ENCODE peak calls at places on chromosomes 3 and 15, in eight cellular contexts. J is activated B cell treated with CpG ODN at 0.5 μM for 24 hours, T is Calu3, I is left ventricle myocardium inferior, S is heart left ventricle, G is fibroblast of the aortic adventitia, A is mesothelial cell of epicardium, L is ovary. V is an unnamed sample.

GRCh38 chr3:76203578-76203977 is 418.2 kb upstream of the ZNF717 start:
- DNase-seq in T (no peak), S (no peak), I (no peak), L (no peak), G (no peak), J (no peak), A (no peak), V (peak; percentile 36)

GRCh38 chr3:181609156-181609767 is 102.5 kb upstream of the SOX2 start:
- DNase-seq in G (no peak), L (no peak), T (no peak), I (no peak), A (no peak), J (no peak), S (no peak), V (no peak)

GRCh38 chr3:141979050-141979671 is 102.7 kb downstream of the ATP1B3 start:
- DNase-seq in L (no peak), I (no peak), J (no peak), T (no peak), G (peak; percentile 74), S (no peak), A (no peak), V (peak; percentile 67)

GRCh38 chr3:114502204-114502603 is 208.4 kb downstream of the TIGIT start:
- DNase-seq in L (no peak), S (no peak), I (no peak), A (no peak), J (no peak), G (no peak), T (no peak), V (no peak)

GRCh38 chr3:41338276-41338675 is 139.0 kb downstream of the CTNNB1 start:
- DNase-seq in J (no peak), L (no peak), T (no peak), I (no peak), S (no peak), G (peak; percentile 29), A (no peak), V (no peak)

GRCh38 chr3:52128118-52128683 is 26.0 kb downstream of the POC1A start:
- DNase-seq in I (no peak), A (no peak), G (peak; percentile 63), L (no peak), S (no peak), J (no peak), T (peak; percentile 28), V (peak; percentile 92)

GRCh38 chr3:12588674-12589054 is 31.8 kb downstream of the MKRN2 start:
- DNase-seq in T (no peak), J (no peak), I (no peak), A (no peak), G (no peak), S (no peak), L (no peak), V (no peak)

GRCh38 chr15:60667925-60668324 is 189.0 kb upstream of the ICE2 start:
- DNase-seq in J (no peak), S (no peak), A (no peak), G (no peak), T (no peak), L (no peak), I (no peak), V (no peak)

GRCh38 chr15:70605606-70606410 is 157.6 kb downstream of the UACA start:
- DNase-seq in S (peak; percentile 87), I (peak; percentile 80), J (no peak), G (peak; percentile 95), T (no peak), A (peak; percentile 65), L (peak; percentile 88), V (peak; percentile 92)

GRCh38 chr3:114706591-114707224 is 412.9 kb downstream of the TIGIT start:
- DNase-seq in S (no peak), A (no peak), I (no peak), J (no peak), T (peak; percentile 37), G (peak; percentile 58), L (no peak), V (peak; percentile 88)

GRCh38 chr3:195183071-195183776 is 87.7 kb downstream of the XXYLT1 start:
- DNase-seq in S (no peak), L (no peak), I (no peak), J (no peak), A (no peak), G (no peak), T (no peak), V (no peak)

GRCh38 chr3:124217542-124217941 is 225.6 kb upstream of the ROPN1 start:
- DNase-seq in I (peak; percentile 28), A (peak; percentile 80), S (peak; percentile 33), J (no peak), G (peak; percentile 67), L (peak; percentile 33), T (peak; percentile 63), V (peak; percentile 85)

GRCh38 chr3:110272525-110272924 is 799.1 kb upstream of the NECTIN3 start:
- DNase-seq in J (no peak), T (no peak), L (no peak), I (no peak), A (no peak), G (no peak), S (no peak), V (no peak)

GRCh38 chr3:42115223-42115622 is 24.1 kb downstream of the TRAK1 start:
- DNase-seq in J (no peak), I (no peak), L (no peak), T (no peak), G (no peak), A (no peak), S (peak; percentile 72), V (peak; percentile 65)

GRCh38 chr3:69410301-69410700 is 24.4 kb upstream of the FRMD4B start:
- DNase-seq in L (peak; percentile 51), G (peak; percentile 67), A (peak; percentile 67), I (peak; percentile 67), J (no peak), S (peak; percentile 71), T (peak; percentile 78), V (peak; percentile 81)

GRCh38 chr3:63951901-63952594 is 39.9 kb upstream of the SCAANT1 start:
- DNase-seq in G (no peak), A (no peak), J (no peak), I (no peak), T (no peak), L (no peak), S (no peak), V (no peak)

GRCh38 chr3:63947594-63947993 is 35.4 kb upstream of the SCAANT1 start:
- DNase-seq in L (no peak), T (no peak), J (no peak), I (no peak), S (no peak), A (no peak), G (no peak), V (no peak)

GRCh38 chr3:63948995-63949394 is 36.8 kb upstream of the SCAANT1 start:
- DNase-seq in I (no peak), A (no peak), J (no peak), L (no peak), G (peak; percentile 54), S (no peak), T (no peak), V (no peak)

GRCh38 chr3:63951492-63951891 is 39.3 kb upstream of the SCAANT1 start:
- DNase-seq in I (no peak), L (no peak), G (no peak), T (no peak), A (no peak), J (no peak), S (no peak), V (no peak)

DNA sequence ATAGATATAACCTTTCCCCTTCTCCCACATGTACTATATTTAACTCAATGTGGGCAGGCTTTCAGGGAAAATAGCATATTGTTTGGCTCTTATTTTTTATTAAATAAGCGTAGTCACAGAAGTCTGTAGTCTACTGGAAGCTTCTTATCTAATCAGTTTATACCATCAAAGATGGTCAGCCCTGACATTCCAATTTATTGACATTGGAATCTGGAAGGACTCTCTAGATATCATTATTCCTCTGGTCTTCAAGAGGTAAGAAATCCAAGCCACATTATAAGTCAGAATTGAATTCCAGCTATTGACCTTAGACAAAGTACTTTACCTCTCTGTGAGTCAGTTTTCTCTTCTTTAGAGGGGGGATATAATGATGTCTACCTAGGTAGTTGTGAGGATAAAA is 38.5 kb upstream of the SCAANT1 start:
- DNase-seq in S (no peak), I (no peak), G (no peak), J (no peak), T (no peak), L (no peak), A (no peak), V (no peak)
- TF ChIP-seq CTCF in S (no peak), I (no peak), G (no peak), J (no peak), T (no peak), L (no peak), A (no peak), V (no peak)

DNA sequence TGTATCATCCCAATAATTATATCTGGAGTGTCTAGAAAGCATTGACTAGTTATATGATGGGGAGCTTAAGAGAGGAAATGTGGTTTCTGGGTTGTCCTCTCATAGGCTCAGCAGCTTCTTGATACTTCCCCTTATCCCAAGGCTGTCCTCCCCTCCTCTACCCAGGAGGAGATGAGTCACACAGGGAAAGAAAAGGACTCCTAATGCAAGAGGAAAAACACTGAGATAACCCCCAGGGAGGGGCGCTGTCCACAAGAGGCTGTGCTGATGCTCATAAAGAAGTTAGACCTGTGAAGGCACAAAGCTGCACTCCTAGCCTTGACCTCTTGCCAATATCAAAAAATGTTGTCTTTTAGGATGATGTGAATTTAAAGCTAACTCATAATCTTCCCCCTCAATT is 28.8 kb upstream of the GYG1 start:
- DNase-seq in L (no peak), I (no peak), T (peak; percentile 66), G (peak; percentile 86), S (no peak), J (no peak), A (no peak), V (peak; percentile 77)
- TF ChIP-seq CTCF in L (no peak), I (no peak), T (no peak), G (peak; percentile 32), S (no peak), J (no peak), A (no peak), V (no peak)

DNA sequence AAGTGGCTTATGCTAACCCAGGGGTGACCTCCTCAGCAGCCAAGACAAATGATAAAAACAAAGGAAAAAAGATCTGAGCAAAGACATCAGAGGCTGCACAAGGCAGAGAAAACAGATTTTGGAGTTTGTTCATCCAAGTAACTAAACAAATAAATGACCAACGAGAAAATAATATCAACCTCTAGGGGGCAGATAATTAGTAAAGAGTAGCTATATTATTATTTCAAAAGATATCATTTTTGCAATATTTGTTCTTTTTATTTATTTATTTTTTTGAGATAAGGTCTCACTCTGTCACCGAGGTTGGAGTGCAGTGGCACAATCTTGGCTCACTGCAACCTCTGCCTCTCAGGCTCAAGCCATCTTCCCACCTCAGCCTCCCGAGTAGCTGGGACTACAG is 101.8 kb downstream of the PCCB start:
- DNase-seq in A (no peak), S (no peak), J (no peak), T (no peak), G (no peak), L (no peak), I (no peak), V (no peak)
- TF ChIP-seq CTCF in A (peak; percentile 70), S (no peak), J (no peak), T (peak; percentile 48), G (no peak), L (no peak), I (peak; percentile 19), V (peak; percentile 29)

GRCh38 chr3:184970186-184970585 is 158.2 kb downstream of the VPS8 start:
- DNase-seq in L (no peak), S (no peak), A (no peak), J (no peak), G (no peak), I (no peak), T (no peak), V (no peak)

GRCh38 chr3:184968115-184968514 is 156.1 kb downstream of the VPS8 start:
- DNase-seq in A (no peak), L (no peak), J (no peak), T (no peak), S (no peak), G (no peak), I (no peak), V (no peak)

GRCh38 chr3:184965639-184966430 is 153.9 kb downstream of the VPS8 start:
- DNase-seq in G (no peak), S (no peak), L (no peak), J (no peak), T (no peak), A (no peak), I (no peak), V (no peak)
- TF ChIP-seq CTCF in G (no peak), S (no peak), L (no peak), J (no peak), T (no peak), A (no peak), I (peak; percentile 13), V (no peak)